ENCODE peak calls at places on chromosomes 4 and X, in four cellular contexts. One of them, this sample, is unnamed.

GRCh38 chr4:83113429-83113786 is 1.1 kb downstream of the PLAC8 start:
- DNase-seq in H9: no peak
- DNase-seq in IMR-90: no peak
- DNase-seq in mesenchymal stem cell: peak
- DNase-seq in this sample: no peak

GRCh38 chr4:7281316-7282093 is 89.2 kb downstream of the SORCS2 start:
- DNase-seq in mesenchymal stem cell: no peak
- DNase-seq in IMR-90: peak
- DNase-seq in H9: no peak
- DNase-seq in this sample: no peak

GRCh38 chrX:119763175-119763574 is 4.8 kb downstream of the SOWAHD start:
- DNase-seq in H9: no peak
- DNase-seq in IMR-90: peak
- DNase-seq in mesenchymal stem cell: peak
- DNase-seq in this sample: no peak

GRCh38 chrX:120672841-120673530 is 43.1 kb upstream of the C1GALT1C1 start:
- DNase-seq in H9: no peak
- DNase-seq in mesenchymal stem cell: no peak
- DNase-seq in IMR-90: no peak
- DNase-seq in this sample: no peak

GRCh38 chrX:137428251-137428661 is 137.7 kb upstream of the ZIC3 start:
- DNase-seq in H9: peak
- DNase-seq in mesenchymal stem cell: no peak
- DNase-seq in IMR-90: no peak
- DNase-seq in this sample: no peak

GRCh38 chr4:128776794-128777216 is 32.7 kb upstream of the JADE1 start:
- DNase-seq in IMR-90: peak
- DNase-seq in H9: no peak
- DNase-seq in mesenchymal stem cell: peak
- DNase-seq in this sample: no peak

GRCh38 chrX:147494365-147494764 is 417.4 kb upstream of the FMR1 start:
- DNase-seq in mesenchymal stem cell: no peak
- DNase-seq in H9: no peak
- DNase-seq in IMR-90: no peak
- DNase-seq in this sample: no peak

GRCh38 chrX:51332188-51332942 is at the start of gene NUDT10:
- DNase-seq in mesenchymal stem cell: peak
- DNase-seq in H9: peak
- DNase-seq in IMR-90: peak
- DNase-seq in this sample: peak

GRCh38 chr4:52657630-52658501 is 1.2 kb downstream of the USP46 start:
- DNase-seq in H9: peak
- DNase-seq in mesenchymal stem cell: peak
- DNase-seq in IMR-90: peak
- DNase-seq in this sample: peak

GRCh38 chr4:54005475-54005874 is 58.9 kb downstream of the CHIC2 start:
- DNase-seq in mesenchymal stem cell: peak
- DNase-seq in H9: no peak
- DNase-seq in IMR-90: peak
- DNase-seq in this sample: no peak

GRCh38 chr4:3291969-3292570 is 751 bp upstream of the RGS12 start:
- DNase-seq in IMR-90: no peak
- DNase-seq in mesenchymal stem cell: peak
- DNase-seq in H9: peak
- DNase-seq in this sample: no peak

GRCh38 chr4:83722730-83723269 is 186.9 kb downstream of the GPAT3 start:
- DNase-seq in H9: no peak
- DNase-seq in IMR-90: no peak
- DNase-seq in mesenchymal stem cell: no peak
- DNase-seq in this sample: no peak

DNA sequence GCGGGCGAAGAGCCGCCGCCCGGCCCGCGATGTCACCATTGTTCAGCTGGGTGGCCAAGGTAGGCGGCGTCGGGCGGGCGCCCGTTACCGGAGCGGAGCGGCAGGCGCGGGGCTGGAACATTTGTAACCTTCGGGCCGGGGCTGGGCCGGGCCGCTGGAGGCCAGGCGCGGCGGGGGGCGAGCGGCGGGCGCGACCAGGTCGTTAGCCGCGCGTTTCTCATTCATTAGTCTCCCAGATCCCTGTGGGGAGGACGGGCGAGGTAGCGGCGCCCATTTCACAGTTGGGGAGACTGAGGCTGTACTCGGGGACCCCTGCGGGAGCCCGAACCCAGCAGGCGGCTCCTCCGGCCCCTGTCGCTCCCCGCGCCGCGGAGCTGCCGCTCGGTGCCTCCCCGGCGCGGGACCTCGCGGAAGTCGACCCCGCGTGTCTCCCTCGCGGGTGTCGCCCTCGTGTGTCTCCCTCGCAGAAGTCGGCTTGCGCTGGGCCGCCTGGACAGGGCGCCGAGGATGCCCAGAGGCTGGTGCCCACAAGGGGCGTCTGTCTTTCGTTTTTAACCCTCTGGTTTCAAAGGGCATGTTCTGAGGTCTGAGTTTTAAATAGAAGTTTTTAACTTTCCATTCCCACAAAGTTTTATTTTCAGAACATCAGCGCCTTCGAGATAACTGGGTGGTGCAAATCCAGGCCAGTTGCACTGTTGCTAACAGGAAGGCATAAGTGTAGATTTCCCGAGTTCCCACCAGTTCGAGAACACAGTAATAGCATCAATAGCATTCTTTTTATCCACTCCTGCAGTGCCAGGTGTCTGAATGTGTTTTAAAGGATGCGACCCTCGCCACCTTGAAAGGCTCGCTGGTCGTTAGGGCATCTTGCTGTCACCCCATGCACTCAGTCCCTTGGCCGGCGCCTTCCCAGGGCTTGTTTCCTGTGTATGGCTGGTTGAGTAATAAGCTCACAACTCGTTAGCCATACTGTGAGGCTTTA is 17.6 kb downstream of the PTTG2 start:
- DNase-seq in IMR-90: peak
- DNase-seq in H9: no peak
- DNase-seq in mesenchymal stem cell: peak
- DNase-seq in this sample: peak
- H4K91ac ChIP-seq in IMR-90: peak
- H4K91ac ChIP-seq in H9: no peak
- H4K91ac ChIP-seq in mesenchymal stem cell: no peak
- H4K91ac ChIP-seq in this sample: no peak

DNA sequence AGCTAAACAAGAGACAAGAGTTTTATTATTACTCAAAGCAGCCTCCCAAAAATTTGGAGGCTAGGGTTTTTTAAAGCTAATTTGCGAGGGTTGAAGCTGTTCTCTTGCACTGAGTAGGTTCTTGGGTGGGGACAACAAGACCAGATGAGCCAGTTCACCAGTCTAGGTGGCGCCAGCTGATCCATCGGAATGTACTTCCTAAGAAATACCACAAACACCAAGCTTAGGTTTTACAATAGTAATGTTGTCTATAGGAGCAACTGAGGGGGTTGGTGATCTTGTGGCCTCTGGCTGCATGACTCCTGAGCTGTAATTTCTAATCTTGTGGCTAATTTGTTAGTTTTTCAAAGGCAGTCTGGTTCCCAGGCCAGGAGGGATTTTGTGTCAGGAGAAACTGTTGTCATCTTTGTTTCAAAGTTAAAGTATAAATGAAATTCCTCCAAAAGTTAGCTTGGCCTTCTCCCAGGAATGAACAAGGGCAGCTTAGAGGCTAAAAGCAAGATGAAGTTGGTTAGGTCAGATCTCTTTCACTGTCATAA is 130.6 kb downstream of the SLC7A11 start:
- DNase-seq in IMR-90: peak
- DNase-seq in mesenchymal stem cell: peak
- DNase-seq in H9: peak
- DNase-seq in this sample: no peak
- H4K91ac ChIP-seq in IMR-90: no peak
- H4K91ac ChIP-seq in mesenchymal stem cell: no peak
- H4K91ac ChIP-seq in H9: no peak
- H4K91ac ChIP-seq in this sample: no peak

DNA sequence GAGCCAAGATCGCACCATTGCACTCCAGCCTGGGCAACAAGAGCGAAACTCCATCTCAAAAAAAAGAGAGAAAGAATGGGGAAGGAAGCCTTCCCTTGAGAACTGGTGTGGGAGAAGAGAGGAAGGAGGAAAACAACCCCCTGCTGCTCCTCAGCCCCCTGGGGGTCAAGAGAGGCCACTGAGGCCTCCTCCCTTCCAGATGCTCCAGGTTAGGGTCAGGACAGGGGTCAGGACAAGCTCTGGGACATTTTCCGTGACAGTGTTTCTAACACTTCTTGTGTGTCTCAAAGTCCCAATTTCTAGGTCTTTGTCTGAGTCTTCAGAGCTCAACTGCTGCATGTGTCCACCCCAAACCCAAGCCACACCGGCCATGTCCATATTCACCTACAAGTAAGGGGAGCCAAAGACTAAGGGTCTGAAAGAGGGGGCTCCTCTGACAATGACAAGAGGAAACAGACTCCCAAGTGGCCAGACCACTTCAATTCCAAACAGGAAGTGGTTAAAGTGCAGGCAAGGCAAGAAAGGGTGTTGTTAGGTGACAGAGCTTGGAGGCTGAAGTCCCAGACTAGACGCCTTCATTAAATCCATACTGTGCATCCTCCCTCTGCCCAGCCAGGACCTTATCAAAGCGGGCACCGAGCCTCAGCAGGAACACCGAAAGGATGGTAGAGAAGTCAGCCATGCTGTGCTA is 8.3 kb downstream of the L1CAM start:
- DNase-seq in mesenchymal stem cell: no peak
- DNase-seq in H9: no peak
- DNase-seq in IMR-90: no peak
- DNase-seq in this sample: no peak
- H4K91ac ChIP-seq in mesenchymal stem cell: no peak
- H4K91ac ChIP-seq in H9: no peak
- H4K91ac ChIP-seq in IMR-90: no peak
- H4K91ac ChIP-seq in this sample: no peak

DNA sequence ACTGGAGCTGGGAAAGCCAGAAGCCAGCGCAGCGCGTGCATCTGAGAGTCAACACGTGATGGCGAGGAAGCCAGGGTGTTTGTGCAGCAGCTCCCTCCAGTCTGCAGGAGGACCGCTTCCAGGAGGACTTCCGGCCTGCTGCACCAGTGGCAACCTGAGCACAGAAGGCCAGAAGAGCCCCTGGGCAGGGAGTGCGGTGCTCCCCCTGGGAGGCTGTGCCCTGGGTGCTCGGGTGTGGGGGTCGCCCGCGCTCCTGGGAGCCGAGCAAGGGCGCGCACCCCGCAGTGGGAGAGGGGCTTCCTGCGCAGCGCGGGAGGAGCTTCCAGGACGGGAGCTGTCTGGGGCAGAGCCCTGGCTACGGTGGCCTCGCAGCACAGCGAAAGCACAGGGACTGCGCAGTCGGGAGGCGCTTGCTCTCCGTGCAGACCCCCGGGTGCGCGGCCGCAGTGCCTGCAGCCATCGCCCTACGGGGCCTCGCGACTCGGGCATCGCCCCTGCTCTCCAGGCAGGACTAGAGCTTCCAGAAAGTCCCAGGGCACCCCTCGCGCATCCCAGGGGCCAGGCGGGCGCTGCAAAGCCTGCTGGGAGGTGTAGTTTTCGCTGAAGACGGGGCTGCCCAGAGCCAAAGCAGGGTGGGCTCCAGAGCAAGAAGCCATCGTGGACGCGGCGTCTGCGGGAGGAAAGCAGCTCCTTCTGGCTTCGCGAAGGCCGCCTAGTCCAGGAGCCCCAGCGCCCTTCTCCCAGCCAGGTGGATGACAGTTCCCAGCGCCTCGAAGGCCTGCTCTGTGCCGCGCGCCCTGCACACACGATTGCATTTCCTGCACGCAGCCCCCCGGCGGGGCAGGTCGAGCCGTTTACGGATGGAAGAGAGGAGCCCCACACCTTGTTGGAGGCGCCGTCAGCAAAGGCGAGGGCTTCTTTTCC is 24.1 kb upstream of the WFS1 start:
- DNase-seq in mesenchymal stem cell: no peak
- DNase-seq in IMR-90: no peak
- DNase-seq in H9: peak
- DNase-seq in this sample: no peak
- H4K91ac ChIP-seq in mesenchymal stem cell: no peak
- H4K91ac ChIP-seq in IMR-90: no peak
- H4K91ac ChIP-seq in H9: no peak
- H4K91ac ChIP-seq in this sample: no peak

GRCh38 chr4:74932832-74933561 is at the start of gene PARM1:
- DNase-seq in mesenchymal stem cell: peak
- DNase-seq in H9: peak
- DNase-seq in IMR-90: peak
- DNase-seq in this sample: peak

GRCh38 chr4:74932010-74932409 is 906 bp upstream of the PARM1 start:
- DNase-seq in H9: no peak
- DNase-seq in mesenchymal stem cell: no peak
- DNase-seq in IMR-90: no peak
- DNase-seq in this sample: no peak

GRCh38 chr4:74934016-74934821 is 1.3 kb downstream of the PARM1 start:
- DNase-seq in H9: peak
- DNase-seq in IMR-90: peak
- DNase-seq in mesenchymal stem cell: peak
- DNase-seq in this sample: no peak

GRCh38 chr4:74933562-74934015 is 673 bp downstream of the PARM1 start:
- DNase-seq in IMR-90: no peak
- DNase-seq in mesenchymal stem cell: peak
- DNase-seq in H9: peak
- DNase-seq in this sample: no peak

GRCh38 chr4:74934822-74935326 is 2.0 kb downstream of the PARM1 start:
- DNase-seq in IMR-90: no peak
- DNase-seq in mesenchymal stem cell: no peak
- DNase-seq in H9: no peak
- DNase-seq in this sample: no peak
- H4K91ac ChIP-seq in IMR-90: no peak
- H4K91ac ChIP-seq in mesenchymal stem cell: no peak
- H4K91ac ChIP-seq in H9: no peak
- H4K91ac ChIP-seq in this sample: no peak

DNA sequence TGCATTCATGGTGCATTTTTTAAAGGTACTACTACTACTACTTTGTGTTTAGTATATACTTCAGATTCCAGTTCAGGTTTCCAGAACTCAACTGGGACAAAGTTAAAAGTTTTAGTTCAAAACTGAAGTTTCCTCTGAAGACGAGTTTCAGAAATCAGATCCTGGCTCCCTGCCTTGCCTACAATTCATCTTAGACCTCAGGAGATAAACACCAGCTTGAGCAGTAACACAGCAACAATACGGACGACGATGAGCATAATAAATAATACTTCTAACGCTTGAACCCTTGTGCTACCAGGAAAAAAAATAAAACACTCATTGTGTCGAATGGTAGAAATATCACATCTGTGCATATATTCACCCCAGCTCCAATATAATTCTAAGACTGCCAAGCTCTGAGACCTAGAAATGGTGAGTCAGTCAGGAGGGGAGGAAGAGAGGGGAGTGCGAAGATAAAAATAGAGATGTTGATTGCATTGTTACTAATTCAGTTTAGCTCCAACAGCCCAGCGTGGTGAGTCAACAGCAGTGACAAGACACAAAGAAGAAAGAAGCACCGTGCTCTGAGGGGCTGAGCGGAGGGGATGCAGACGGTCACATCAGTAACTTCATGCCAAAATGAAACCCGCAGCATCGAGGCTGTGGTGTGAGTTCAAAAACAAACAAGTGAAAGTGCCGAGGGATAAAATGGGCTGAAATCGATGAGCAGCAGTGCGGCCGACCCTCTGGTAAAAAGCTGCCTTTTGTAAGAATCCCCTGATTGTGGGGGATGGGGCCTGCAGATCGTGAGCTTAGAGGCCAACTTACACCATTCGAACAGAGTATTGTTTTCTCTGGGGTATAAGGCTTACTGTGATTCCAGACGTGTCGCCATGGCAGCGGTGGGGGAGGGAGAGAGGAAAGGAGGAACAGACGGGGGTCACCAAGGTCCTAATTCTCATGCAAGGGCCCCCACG is 150.3 kb downstream of the MGST2 start:
- DNase-seq in mesenchymal stem cell: peak
- DNase-seq in IMR-90: peak
- DNase-seq in H9: peak
- DNase-seq in this sample: peak
- H4K91ac ChIP-seq in mesenchymal stem cell: peak
- H4K91ac ChIP-seq in IMR-90: peak
- H4K91ac ChIP-seq in H9: no peak
- H4K91ac ChIP-seq in this sample: no peak